ENCODE peak calls at places on chromosome 17, in six cellular contexts. M, Q, J, C, B and X are unnamed samples.

GRCh38 chr17:55285340-55286301 is 20.9 kb downstream of the HLF start:
- DNase-seq in M (no peak), Q (peak), J (no peak), C (peak), B (peak), X (peak)

GRCh38 chr17:14048169-14048568 is 21.1 kb upstream of the COX10 start:
- DNase-seq in M (peak), Q (no peak), J (no peak), C (no peak), B (no peak), X (no peak)

GRCh38 chr17:16989230-16989952 is 17.5 kb upstream of the TNFRSF13B start:
- DNase-seq in M (no peak), Q (no peak), J (no peak), C (no peak), B (no peak), X (peak)

GRCh38 chr17:39754958-39755549 is 17.3 kb downstream of the GRB7 start:
- DNase-seq in M (peak), Q (no peak), J (no peak), C (no peak), B (no peak), X (peak)

GRCh38 chr17:59899099-59899498 is 6.2 kb downstream of the RPS6KB1 start:
- DNase-seq in M (no peak), Q (no peak), J (no peak), C (no peak), B (no peak), X (no peak)

GRCh38 chr17:61487668-61488595 is 35.7 kb downstream of the TBX4 start:
- DNase-seq in M (no peak), Q (no peak), J (no peak), C (no peak), B (peak), X (no peak)

GRCh38 chr17:21019976-21020575 is 22.7 kb downstream of the USP22 start:
- DNase-seq in M (peak), Q (no peak), J (no peak), C (no peak), B (peak), X (no peak)

GRCh38 chr17:76772842-76773521 is 35.1 kb downstream of the MFSD11 start:
- DNase-seq in M (no peak), Q (peak), J (no peak), C (no peak), B (no peak), X (no peak)

GRCh38 chr17:42536372-42537155 is 523 bp downstream of the NAGLU start:
- DNase-seq in M (peak), Q (peak), J (no peak), C (peak), B (peak), X (peak)

GRCh38 chr17:77365584-77366186 is 224.9 kb downstream of the SEC14L1 start:
- DNase-seq in M (no peak), Q (peak), J (no peak), C (peak), B (peak), X (peak)

GRCh38 chr17:83196973-83197880 is 117.8 kb downstream of the METRNL start:
- DNase-seq in M (no peak), Q (no peak), J (no peak), C (no peak), B (no peak), X (no peak)

GRCh38 chr17:1111599-1112443 is 68.0 kb downstream of the ABR start:
- DNase-seq in M (no peak), Q (no peak), J (no peak), C (no peak), B (no peak), X (peak)

GRCh38 chr17:59607061-59607460 is 12.6 kb upstream of the CLTC start:
- DNase-seq in M (no peak), Q (peak), J (no peak), C (no peak), B (no peak), X (no peak)

GRCh38 chr17:29469251-29469650 is 79.1 kb downstream of the TAOK1 start:
- DNase-seq in M (no peak), Q (no peak), J (no peak), C (no peak), B (no peak), X (no peak)

GRCh38 chr17:14886200-14886739 is 378.9 kb downstream of the PMP22 start:
- DNase-seq in M (peak), Q (no peak), J (no peak), C (no peak), B (no peak), X (no peak)

GRCh38 chr17:19502517-19502916 is 31.1 kb upstream of the SLC47A1 start:
- DNase-seq in M (no peak), Q (no peak), J (no peak), C (no peak), B (no peak), X (no peak)

GRCh38 chr17:28901866-28902818 is 737 bp downstream of the DHRS13 start:
- DNase-seq in M (peak), Q (no peak), J (no peak), C (no peak), B (peak), X (peak)

GRCh38 chr17:82024859-82025258 is 1.8 kb downstream of the LRRC45 start:
- DNase-seq in M (no peak), Q (no peak), J (no peak), C (no peak), B (no peak), X (no peak)

GRCh38 chr17:50682441-50682840 is 25.3 kb downstream of the ANKRD40 start:
- DNase-seq in M (no peak), Q (no peak), J (no peak), C (no peak), B (no peak), X (no peak)

GRCh38 chr17:68019336-68019674 is 16.2 kb upstream of the KPNA2 start:
- DNase-seq in M (no peak), Q (no peak), J (no peak), C (no peak), B (no peak), X (no peak)

GRCh38 chr17:70028397-70028796 is 46.6 kb upstream of the KCNJ16 start:
- DNase-seq in M (no peak), Q (no peak), J (no peak), C (no peak), B (no peak), X (no peak)

GRCh38 chr17:82962163-82962720 is 117.2 kb upstream of the METRNL start:
- DNase-seq in M (no peak), Q (no peak), J (no peak), C (peak), B (peak), X (no peak)

GRCh38 chr17:19642373-19642893 is 6.1 kb upstream of the ALDH3A2 start:
- DNase-seq in M (no peak), Q (no peak), J (no peak), C (no peak), B (no peak), X (no peak)

GRCh38 chr17:43014020-43014615 is 7.5 kb downstream of the IFI35 start:
- DNase-seq in M (no peak), Q (no peak), J (no peak), C (no peak), B (no peak), X (no peak)

GRCh38 chr17:2421315-2422147 is 20.7 kb upstream of the MNT start:
- DNase-seq in M (peak), Q (no peak), J (no peak), C (no peak), B (no peak), X (no peak)

GRCh38 chr17:31739300-31739699 is 119.7 kb downstream of the COPRS start:
- DNase-seq in M (no peak), Q (no peak), J (no peak), C (no peak), B (no peak), X (no peak)

GRCh38 chr17:28446716-28447395 is 26.6 kb upstream of the SLC13A2 start:
- DNase-seq in M (no peak), Q (no peak), J (no peak), C (no peak), B (no peak), X (no peak)

GRCh38 chr17:47847341-47848197 is 3.4 kb downstream of the SP6 start:
- DNase-seq in M (peak), Q (no peak), J (no peak), C (no peak), B (no peak), X (no peak)

DNA sequence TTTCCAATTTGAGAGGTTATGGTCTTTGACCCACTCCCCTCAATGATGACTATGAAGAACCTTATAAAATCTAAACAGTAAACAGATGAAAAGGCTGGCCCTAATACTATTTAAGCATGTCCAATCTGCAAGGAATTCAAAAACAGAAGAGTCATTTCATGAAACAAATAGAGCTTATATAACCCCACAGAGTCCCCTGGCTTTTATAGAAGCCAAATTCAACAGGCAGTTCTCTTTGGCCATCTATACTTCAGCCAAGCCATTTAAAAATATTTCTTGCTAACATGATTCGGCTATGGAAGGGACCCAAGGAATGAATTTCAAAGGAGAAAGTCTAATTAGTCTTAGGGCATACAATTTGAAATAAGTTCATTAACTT is 43.4 kb downstream of the SPOP start:
- DNase-seq in M (no peak), Q (no peak), J (no peak), C (no peak), B (no peak), X (no peak)
- H3K27ac ChIP-seq in M (no peak), Q (no peak), J (peak), C (no peak), B (peak), X (no peak)

GRCh38 chr17:78422872-78423588 is 44.6 kb downstream of the PGS1 start:
- DNase-seq in M (no peak), Q (no peak), J (no peak), C (no peak), B (no peak), X (no peak)
- H3K27ac ChIP-seq in M (peak), Q (no peak), J (no peak), C (no peak), B (no peak), X (no peak)

DNA sequence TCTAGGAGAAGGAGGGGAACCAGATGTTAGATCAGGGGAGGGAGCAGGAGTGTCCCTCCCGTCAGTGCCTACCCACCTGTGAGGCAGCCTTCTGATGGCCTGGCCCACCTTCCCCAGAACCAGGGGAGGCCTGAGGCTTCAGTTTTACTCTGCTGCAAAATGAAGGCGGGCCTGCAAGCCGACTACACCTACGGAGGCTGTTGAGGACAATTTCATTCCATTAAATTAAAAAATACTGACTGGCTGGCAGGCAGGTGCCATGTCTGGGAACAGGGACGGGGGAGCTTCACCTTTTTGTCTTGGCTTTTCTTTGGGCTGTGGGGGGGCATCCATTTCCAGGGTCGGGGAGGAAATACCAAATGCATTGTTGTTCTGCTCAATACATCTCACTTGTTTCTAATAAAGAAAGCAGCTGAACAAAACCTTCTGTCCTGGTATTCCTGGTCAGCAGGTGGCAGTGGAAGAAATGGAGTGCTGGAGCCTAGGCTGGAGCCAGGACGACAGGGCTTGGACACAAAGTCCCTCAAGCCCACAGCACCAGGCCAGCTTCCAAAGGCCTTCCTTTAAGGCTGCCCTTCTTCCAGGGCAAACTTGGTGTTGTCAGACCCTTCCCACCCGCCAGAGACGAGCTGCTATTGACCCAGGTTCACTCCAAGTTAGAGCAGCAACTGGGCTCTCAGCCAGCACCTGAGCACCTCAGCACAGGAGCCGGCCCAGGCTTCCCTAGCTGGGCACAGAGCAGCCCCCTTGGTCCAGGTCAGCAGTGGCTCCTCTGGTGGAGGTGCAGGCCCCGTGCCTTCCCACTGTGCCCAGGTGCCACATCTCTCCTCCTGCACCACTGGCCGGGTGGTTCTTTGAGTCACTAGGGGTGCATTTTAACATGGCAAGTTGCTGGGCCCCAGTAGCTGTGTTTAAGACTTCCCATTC is 23.5 kb downstream of the PLCD3 start:
- DNase-seq in M (no peak), Q (peak), J (no peak), C (no peak), B (peak), X (no peak)
- H3K27ac ChIP-seq in M (peak), Q (no peak), J (peak), C (no peak), B (peak), X (no peak)

GRCh38 chr17:79415909-79416308 is 194.9 kb downstream of the RBFOX3 start:
- DNase-seq in M (no peak), Q (no peak), J (no peak), C (no peak), B (no peak), X (no peak)

GRCh38 chr17:79413591-79413990 is 197.3 kb downstream of the RBFOX3 start:
- DNase-seq in M (no peak), Q (no peak), J (no peak), C (no peak), B (no peak), X (no peak)

GRCh38 chr17:79415365-79415764 is 195.5 kb downstream of the RBFOX3 start:
- DNase-seq in M (no peak), Q (no peak), J (no peak), C (no peak), B (no peak), X (no peak)

GRCh38 chr17:79414520-79415065 is 196.3 kb downstream of the RBFOX3 start:
- DNase-seq in M (no peak), Q (no peak), J (no peak), C (no peak), B (no peak), X (no peak)

DNA sequence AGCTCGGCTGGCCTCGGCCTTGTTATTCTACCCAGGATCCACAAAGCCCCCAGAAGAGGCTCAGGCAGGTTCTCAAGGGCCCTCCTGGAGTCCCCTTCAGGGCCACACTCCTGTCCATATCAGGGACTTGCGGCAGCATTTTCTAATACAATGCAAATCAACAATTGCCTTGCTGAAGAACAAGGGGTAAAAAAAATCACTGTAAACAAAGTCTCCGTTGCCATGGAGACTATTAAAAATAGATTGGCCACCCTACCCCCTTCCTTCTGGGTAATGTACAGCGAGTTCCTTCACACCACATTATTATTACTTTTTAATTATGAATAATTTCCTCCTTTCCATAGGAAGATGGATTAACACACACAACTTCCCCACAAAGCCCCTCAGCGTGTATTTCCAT is 196.8 kb downstream of the RBFOX3 start:
- DNase-seq in M (no peak), Q (no peak), J (no peak), C (no peak), B (no peak), X (no peak)
- H3K27ac ChIP-seq in M (no peak), Q (no peak), J (no peak), C (no peak), B (no peak), X (no peak)

GRCh38 chr17:80720624-80721577 is 176.3 kb downstream of the RPTOR start:
- DNase-seq in M (no peak), Q (no peak), J (no peak), C (no peak), B (peak), X (no peak)
- H3K27ac ChIP-seq in M (no peak), Q (no peak), J (no peak), C (peak), B (peak), X (no peak)

GRCh38 chr17:36089888-36090836 is at the start of gene CCL3:
- DNase-seq in M (no peak), Q (no peak), J (no peak), C (no peak), B (no peak), X (no peak)
- H3K27ac ChIP-seq in M (no peak), Q (no peak), J (no peak), C (no peak), B (peak), X (no peak)

GRCh38 chr17:75681289-75681688 is 14.2 kb downstream of the SAP30BP start:
- DNase-seq in M (no peak), Q (no peak), J (no peak), C (no peak), B (no peak), X (no peak)
- H3K27ac ChIP-seq in M (no peak), Q (no peak), J (peak), C (no peak), B (peak), X (no peak)

DNA sequence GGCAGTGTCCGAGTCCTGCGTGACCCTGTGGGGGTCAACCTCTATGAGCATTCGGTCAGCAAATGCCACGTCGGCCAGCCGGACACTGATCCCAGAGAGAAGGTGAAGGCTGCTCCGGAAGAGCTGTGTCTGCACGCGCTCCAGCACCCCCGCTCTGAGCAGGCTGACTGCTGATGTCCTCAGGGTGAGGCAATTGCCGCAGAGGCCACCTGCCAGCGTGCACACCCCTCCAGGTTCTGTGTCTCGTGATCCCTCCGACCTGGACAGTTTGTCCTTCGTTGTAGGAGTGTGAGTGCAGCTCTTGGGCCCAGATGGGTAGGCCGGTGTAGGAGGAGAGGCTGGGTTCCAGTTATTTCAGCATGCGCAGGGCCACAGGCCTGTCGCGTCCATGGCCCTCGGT is 14.9 kb upstream of the NCBP3 start:
- DNase-seq in M (no peak), Q (no peak), J (no peak), C (no peak), B (no peak), X (no peak)
- H3K27ac ChIP-seq in M (no peak), Q (no peak), J (no peak), C (no peak), B (no peak), X (no peak)